ENCODE peak calls at places on chromosomes 13 and 19, in ten cellular contexts. One of them, this sample, is unnamed.

GRCh38 chr19:33125929-33126388 is 6.0 kb upstream of the WDR88 start:
- DNase-seq in adrenal gland: peak; percentile 40
- DNase-seq in A549: peak; percentile 85
- DNase-seq in upper lobe of left lung: peak; percentile 56
- DNase-seq in lower leg skin: no peak
- DNase-seq in ovary: peak; percentile 60
- DNase-seq in NB4: peak; percentile 66
- DNase-seq in spleen: peak; percentile 82
- DNase-seq in uterus: peak; percentile 40
- DNase-seq in K562: peak; percentile 71
- DNase-seq in this sample: peak; percentile 74

GRCh38 chr13:29707876-29708543 is 112.5 kb upstream of the SLC7A1 start:
- DNase-seq in adrenal gland: no peak
- DNase-seq in A549: peak; percentile 32
- DNase-seq in upper lobe of left lung: peak; percentile 28
- DNase-seq in lower leg skin: no peak
- DNase-seq in ovary: no peak
- DNase-seq in NB4: peak; percentile 82
- DNase-seq in spleen: no peak
- DNase-seq in uterus: no peak
- DNase-seq in K562: peak; percentile 56
- DNase-seq in this sample: no peak

GRCh38 chr13:66171821-66172220 is 1058.3 kb downstream of the PCDH9 start:
- DNase-seq in adrenal gland: no peak
- DNase-seq in A549: no peak
- DNase-seq in upper lobe of left lung: no peak
- DNase-seq in lower leg skin: no peak
- DNase-seq in ovary: no peak
- DNase-seq in NB4: no peak
- DNase-seq in spleen: no peak
- DNase-seq in uterus: no peak
- DNase-seq in K562: no peak
- DNase-seq in this sample: no peak

GRCh38 chr13:109593230-109593629 is 193.2 kb downstream of the IRS2 start:
- DNase-seq in adrenal gland: no peak
- DNase-seq in A549: peak; percentile 54
- DNase-seq in upper lobe of left lung: no peak
- DNase-seq in lower leg skin: no peak
- DNase-seq in ovary: no peak
- DNase-seq in NB4: no peak
- DNase-seq in spleen: no peak
- DNase-seq in uterus: no peak
- DNase-seq in K562: no peak
- DNase-seq in this sample: no peak

GRCh38 chr19:1373534-1374249 is 10.0 kb upstream of the NDUFS7 start:
- DNase-seq in adrenal gland: peak; percentile 97
- DNase-seq in A549: no peak
- DNase-seq in upper lobe of left lung: no peak
- DNase-seq in lower leg skin: no peak
- DNase-seq in ovary: peak; percentile 95
- DNase-seq in NB4: no peak
- DNase-seq in spleen: peak; percentile 85
- DNase-seq in uterus: no peak
- DNase-seq in K562: no peak
- DNase-seq in this sample: no peak

GRCh38 chr13:99385940-99386339 is 78.7 kb upstream of the GPR183 start:
- DNase-seq in adrenal gland: no peak
- DNase-seq in A549: no peak
- DNase-seq in upper lobe of left lung: no peak
- DNase-seq in lower leg skin: peak; percentile 68
- DNase-seq in ovary: no peak
- DNase-seq in NB4: no peak
- DNase-seq in spleen: no peak
- DNase-seq in uterus: no peak
- DNase-seq in K562: no peak
- DNase-seq in this sample: no peak

GRCh38 chr19:44626067-44626624 is 12.8 kb downstream of the IGSF23 start:
- DNase-seq in adrenal gland: peak; percentile 76
- DNase-seq in A549: peak; percentile 93
- DNase-seq in upper lobe of left lung: no peak
- DNase-seq in lower leg skin: no peak
- DNase-seq in ovary: no peak
- DNase-seq in NB4: no peak
- DNase-seq in spleen: no peak
- DNase-seq in uterus: no peak
- DNase-seq in K562: no peak
- DNase-seq in this sample: no peak

GRCh38 chr13:53200075-53200474 is 171.5 kb downstream of the OLFM4 start:
- DNase-seq in adrenal gland: no peak
- DNase-seq in A549: no peak
- DNase-seq in upper lobe of left lung: no peak
- DNase-seq in lower leg skin: no peak
- DNase-seq in ovary: no peak
- DNase-seq in NB4: no peak
- DNase-seq in spleen: no peak
- DNase-seq in uterus: no peak
- DNase-seq in K562: no peak
- DNase-seq in this sample: no peak

GRCh38 chr19:35344511-35345031 is 3.1 kb upstream of the FFAR1 start:
- DNase-seq in adrenal gland: no peak
- DNase-seq in A549: no peak
- DNase-seq in upper lobe of left lung: peak; percentile 13
- DNase-seq in lower leg skin: peak; percentile 67
- DNase-seq in ovary: peak; percentile 23
- DNase-seq in NB4: no peak
- DNase-seq in spleen: peak; percentile 70
- DNase-seq in uterus: no peak
- DNase-seq in K562: peak; percentile 7
- DNase-seq in this sample: peak; percentile 40

GRCh38 chr19:39966617-39967016 is 4.3 kb upstream of the PSMC4 start:
- DNase-seq in adrenal gland: no peak
- DNase-seq in A549: no peak
- DNase-seq in upper lobe of left lung: no peak
- DNase-seq in lower leg skin: no peak
- DNase-seq in ovary: no peak
- DNase-seq in NB4: no peak
- DNase-seq in spleen: no peak
- DNase-seq in uterus: no peak
- DNase-seq in K562: no peak
- DNase-seq in this sample: no peak

GRCh38 chr13:46160474-46161066 is 21.4 kb downstream of the LCP1 start:
- DNase-seq in adrenal gland: no peak
- DNase-seq in A549: peak; percentile 55
- DNase-seq in upper lobe of left lung: no peak
- DNase-seq in lower leg skin: no peak
- DNase-seq in ovary: no peak
- DNase-seq in NB4: peak; percentile 88
- DNase-seq in spleen: no peak
- DNase-seq in uterus: no peak
- DNase-seq in K562: peak; percentile 32
- DNase-seq in this sample: no peak

GRCh38 chr13:114024603-114025431 is 50.9 kb upstream of the C13orf46 start:
- DNase-seq in adrenal gland: no peak
- DNase-seq in A549: no peak
- DNase-seq in upper lobe of left lung: no peak
- DNase-seq in lower leg skin: no peak
- DNase-seq in ovary: no peak
- DNase-seq in NB4: no peak
- DNase-seq in spleen: no peak
- DNase-seq in uterus: no peak
- DNase-seq in K562: no peak
- DNase-seq in this sample: no peak

GRCh38 chr19:47623151-47623920 is 14.4 kb downstream of the BICRA start:
- DNase-seq in adrenal gland: no peak
- DNase-seq in A549: no peak
- DNase-seq in upper lobe of left lung: no peak
- DNase-seq in lower leg skin: no peak
- DNase-seq in ovary: no peak
- DNase-seq in NB4: no peak
- DNase-seq in spleen: no peak
- DNase-seq in uterus: no peak
- DNase-seq in K562: no peak
- DNase-seq in this sample: no peak

GRCh38 chr13:49716615-49717014 is 25.3 kb upstream of the EBPL start:
- DNase-seq in adrenal gland: no peak
- DNase-seq in A549: no peak
- DNase-seq in upper lobe of left lung: no peak
- DNase-seq in lower leg skin: no peak
- DNase-seq in ovary: no peak
- DNase-seq in NB4: no peak
- DNase-seq in spleen: no peak
- DNase-seq in uterus: no peak
- DNase-seq in K562: no peak
- DNase-seq in this sample: no peak

GRCh38 chr13:79401259-79402071 is 4.6 kb downstream of the RBM26 start:
- DNase-seq in adrenal gland: no peak
- DNase-seq in A549: no peak
- DNase-seq in upper lobe of left lung: no peak
- DNase-seq in lower leg skin: no peak
- DNase-seq in ovary: no peak
- DNase-seq in NB4: peak; percentile 46
- DNase-seq in spleen: no peak
- DNase-seq in uterus: no peak
- DNase-seq in K562: no peak
- DNase-seq in this sample: no peak

GRCh38 chr13:29901714-29902631 is 51.6 kb upstream of the UBL3 start:
- DNase-seq in adrenal gland: peak; percentile 18
- DNase-seq in A549: peak; percentile 41
- DNase-seq in upper lobe of left lung: peak; percentile 42
- DNase-seq in lower leg skin: peak; percentile 84
- DNase-seq in ovary: peak; percentile 46
- DNase-seq in NB4: peak; percentile 15
- DNase-seq in spleen: no peak
- DNase-seq in uterus: peak; percentile 32
- DNase-seq in K562: no peak
- DNase-seq in this sample: no peak

GRCh38 chr13:98664924-98665637 is 87.4 kb downstream of the SLC15A1 start:
- DNase-seq in adrenal gland: no peak
- DNase-seq in A549: no peak
- DNase-seq in upper lobe of left lung: no peak
- DNase-seq in lower leg skin: no peak
- DNase-seq in ovary: no peak
- DNase-seq in NB4: no peak
- DNase-seq in spleen: no peak
- DNase-seq in uterus: no peak
- DNase-seq in K562: no peak
- DNase-seq in this sample: no peak

GRCh38 chr19:2061936-2062729 is 11.1 kb upstream of the MKNK2 start:
- DNase-seq in adrenal gland: no peak
- DNase-seq in A549: no peak
- DNase-seq in upper lobe of left lung: peak; percentile 44
- DNase-seq in lower leg skin: no peak
- DNase-seq in ovary: peak; percentile 68
- DNase-seq in NB4: no peak
- DNase-seq in spleen: peak; percentile 79
- DNase-seq in uterus: no peak
- DNase-seq in K562: peak; percentile 36
- DNase-seq in this sample: no peak

GRCh38 chr13:41428155-41428554 is 29.2 kb upstream of the RGCC start:
- DNase-seq in adrenal gland: no peak
- DNase-seq in A549: no peak
- DNase-seq in upper lobe of left lung: no peak
- DNase-seq in lower leg skin: no peak
- DNase-seq in ovary: no peak
- DNase-seq in NB4: no peak
- DNase-seq in spleen: peak; percentile 69
- DNase-seq in uterus: no peak
- DNase-seq in K562: no peak
- DNase-seq in this sample: no peak
- H3K4me3 ChIP-seq in adrenal gland: no peak overlapping the region
- H3K4me3 ChIP-seq in A549: peak overlapping the region; percentile 42
- H3K4me3 ChIP-seq in upper lobe of left lung: peak overlapping the region; percentile 12
- H3K4me3 ChIP-seq in lower leg skin: no peak overlapping the region
- H3K4me3 ChIP-seq in ovary: no peak overlapping the region
- H3K4me3 ChIP-seq in NB4: no peak overlapping the region
- H3K4me3 ChIP-seq in spleen: no peak overlapping the region
- H3K4me3 ChIP-seq in uterus: no peak overlapping the region
- H3K4me3 ChIP-seq in K562: no peak overlapping the region
- H3K4me3 ChIP-seq in this sample: no peak overlapping the region

DNA sequence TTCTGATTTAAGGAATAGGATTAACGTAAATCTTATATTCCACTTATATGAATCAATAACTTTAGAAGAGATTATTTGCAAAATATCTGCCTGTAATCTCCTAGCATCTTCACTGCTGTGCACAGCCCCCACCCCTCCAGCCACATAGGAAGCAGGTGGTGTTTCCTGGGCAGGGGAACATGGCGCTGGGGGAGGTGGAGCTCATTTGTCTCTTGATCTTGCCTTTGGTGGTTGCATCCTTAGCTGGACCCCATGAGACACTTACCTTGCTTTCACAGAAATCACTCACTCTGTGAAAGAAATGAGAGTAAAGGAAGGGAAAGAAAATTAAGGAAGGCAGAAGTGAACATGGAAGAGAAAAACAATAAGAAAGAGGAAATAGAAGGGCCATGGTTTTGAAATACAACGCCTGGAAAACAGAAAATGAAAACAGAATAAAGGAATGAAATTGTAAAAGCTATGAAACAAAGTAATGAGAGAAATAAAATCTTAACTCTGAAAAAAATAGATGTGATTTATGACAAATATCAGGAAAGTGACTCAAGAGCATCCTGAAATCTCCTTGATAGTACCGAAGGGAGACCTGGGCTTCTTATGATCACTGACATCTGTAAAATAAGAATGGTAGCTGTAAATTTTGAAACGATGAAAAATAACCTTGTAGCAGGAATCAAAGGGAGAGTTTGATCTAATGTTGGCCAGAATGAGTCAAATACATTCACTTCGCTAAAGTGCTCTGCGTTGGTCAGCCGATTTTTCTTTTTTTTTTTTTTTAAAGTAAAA is 17.2 kb upstream of the RNASEH2B start:
- DNase-seq in adrenal gland: no peak
- DNase-seq in A549: no peak
- DNase-seq in upper lobe of left lung: no peak
- DNase-seq in lower leg skin: no peak
- DNase-seq in ovary: no peak
- DNase-seq in NB4: peak; percentile 73
- DNase-seq in spleen: peak; percentile 85
- DNase-seq in uterus: no peak
- DNase-seq in K562: no peak
- DNase-seq in this sample: no peak
- TF ChIP-seq POLR2A in adrenal gland: no peak
- TF ChIP-seq POLR2A in A549: no peak
- TF ChIP-seq POLR2A in upper lobe of left lung: no peak
- TF ChIP-seq POLR2A in lower leg skin: no peak
- TF ChIP-seq POLR2A in ovary: no peak
- TF ChIP-seq POLR2A in NB4: no peak
- TF ChIP-seq POLR2A in spleen: no peak
- TF ChIP-seq POLR2A in uterus: no peak
- TF ChIP-seq POLR2A in K562: no peak
- TF ChIP-seq POLR2A in this sample: no peak

GRCh38 chr13:92403606-92404005 is 823.0 kb upstream of the GPC6 start:
- DNase-seq in adrenal gland: no peak
- DNase-seq in A549: no peak
- DNase-seq in upper lobe of left lung: no peak
- DNase-seq in lower leg skin: no peak
- DNase-seq in ovary: no peak
- DNase-seq in NB4: no peak
- DNase-seq in spleen: no peak
- DNase-seq in uterus: no peak
- DNase-seq in K562: no peak
- DNase-seq in this sample: no peak
- TF ChIP-seq CTCF in adrenal gland: no peak
- TF ChIP-seq CTCF in A549: no peak
- TF ChIP-seq CTCF in upper lobe of left lung: no peak
- TF ChIP-seq CTCF in lower leg skin: no peak
- TF ChIP-seq CTCF in ovary: no peak
- TF ChIP-seq CTCF in NB4: no peak
- TF ChIP-seq CTCF in spleen: no peak
- TF ChIP-seq CTCF in uterus: no peak
- TF ChIP-seq CTCF in K562: no peak
- TF ChIP-seq CTCF in this sample: no peak

GRCh38 chr19:8459520-8460260 is 14.9 kb downstream of the HNRNPM start:
- DNase-seq in adrenal gland: no peak
- DNase-seq in A549: peak; percentile 52
- DNase-seq in upper lobe of left lung: no peak
- DNase-seq in lower leg skin: no peak
- DNase-seq in ovary: no peak
- DNase-seq in NB4: no peak
- DNase-seq in spleen: no peak
- DNase-seq in uterus: no peak
- DNase-seq in K562: no peak
- DNase-seq in this sample: no peak
- H3K4me3 ChIP-seq in adrenal gland: no peak overlapping the region
- H3K4me3 ChIP-seq in A549: peak overlapping the region; percentile 16
- H3K4me3 ChIP-seq in upper lobe of left lung: no peak overlapping the region
- H3K4me3 ChIP-seq in lower leg skin: no peak overlapping the region
- H3K4me3 ChIP-seq in ovary: no peak overlapping the region
- H3K4me3 ChIP-seq in NB4: no peak overlapping the region
- H3K4me3 ChIP-seq in spleen: no peak overlapping the region
- H3K4me3 ChIP-seq in uterus: no peak overlapping the region
- H3K4me3 ChIP-seq in K562: no peak overlapping the region
- H3K4me3 ChIP-seq in this sample: no peak overlapping the region